ENCODE peak calls at places on chromosomes 3 and 15, in eight cellular contexts. V is transverse colon, E is H1, N is breast epithelium, Q is esophagus muscularis mucosa, H is HCT116, J is stomach, R is sigmoid colon. W is an unnamed sample.

GRCh38 chr3:141505166-141505565 is 18.3 kb downstream of the RASA2 start:
- DNase-seq in V (no peak), E (no peak), N (no peak), Q (no peak), H (no peak), J (no peak), R (no peak), W (no peak)

GRCh38 chr3:42539871-42540714 is 37.6 kb downstream of the VIPR1 start:
- DNase-seq in V (peak), E (peak), N (peak), Q (no peak), H (peak), J (peak), R (peak), W (peak)

GRCh38 chr3:41598804-41599481 is 363.0 kb downstream of the ULK4 start:
- DNase-seq in V (no peak), E (no peak), N (no peak), Q (no peak), H (no peak), J (no peak), R (peak), W (no peak)

GRCh38 chr3:157518881-157519280 is 15.7 kb upstream of the VEPH1 start:
- DNase-seq in V (no peak), E (no peak), N (no peak), Q (no peak), H (no peak), J (no peak), R (no peak), W (no peak)

GRCh38 chr15:83323296-83323711 is 38.8 kb upstream of the BNC1 start:
- DNase-seq in V (no peak), E (no peak), N (no peak), Q (peak), H (no peak), J (no peak), R (no peak), W (no peak)

GRCh38 chr3:312170-312569 is 115.6 kb downstream of the CHL1 start:
- DNase-seq in V (no peak), E (no peak), N (no peak), Q (no peak), H (no peak), J (no peak), R (no peak), W (no peak)

GRCh38 chr3:46411271-46411670 is 4.2 kb downstream of the CCRL2 start:
- DNase-seq in V (no peak), E (no peak), N (no peak), Q (no peak), H (no peak), J (no peak), R (no peak), W (no peak)

GRCh38 chr15:48719668-48720067 is 74.2 kb upstream of the FBN1 start:
- DNase-seq in V (no peak), E (no peak), N (no peak), Q (no peak), H (no peak), J (no peak), R (no peak), W (no peak)

DNA sequence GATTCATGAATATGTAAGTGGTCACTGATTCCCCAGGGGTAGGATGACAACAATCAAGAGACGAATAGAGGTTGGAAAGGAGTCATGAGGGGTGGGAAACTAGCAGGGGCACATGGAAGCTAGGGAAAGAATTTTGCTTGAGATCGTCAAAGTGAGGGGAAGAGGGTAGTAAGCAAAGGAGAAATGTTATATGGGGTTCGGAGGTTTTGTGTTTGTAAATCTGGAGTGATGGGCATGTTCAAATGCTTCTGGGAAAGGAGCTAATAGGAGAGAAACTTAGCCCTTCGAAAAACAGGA is 7.9 kb downstream of the RPL14 start:
- DNase-seq in V (no peak), E (no peak), N (no peak), Q (no peak), H (no peak), J (no peak), R (no peak), W (no peak)
- TF ChIP-seq POLR2A in V (no peak), E (no peak), N (no peak), Q (no peak), H (no peak), J (no peak), R (no peak), W (no peak)

GRCh38 chr3:138047596-138048195 is 37.7 kb downstream of the CLDN18 start:
- DNase-seq in V (no peak), E (no peak), N (no peak), Q (peak), H (no peak), J (no peak), R (no peak), W (no peak)

GRCh38 chr3:138057384-138057783 is 47.4 kb downstream of the CLDN18 start:
- DNase-seq in V (no peak), E (no peak), N (no peak), Q (no peak), H (no peak), J (no peak), R (no peak), W (no peak)

GRCh38 chr3:138054057-138054456 is 44.1 kb downstream of the CLDN18 start:
- DNase-seq in V (no peak), E (no peak), N (no peak), Q (no peak), H (no peak), J (no peak), R (no peak), W (no peak)

GRCh38 chr3:138049157-138049919 is 39.4 kb downstream of the CLDN18 start:
- DNase-seq in V (no peak), E (no peak), N (no peak), Q (peak), H (no peak), J (no peak), R (no peak), W (no peak)

GRCh38 chr3:138051946-138052802 is 42.2 kb downstream of the CLDN18 start:
- DNase-seq in V (no peak), E (no peak), N (no peak), Q (no peak), H (peak), J (peak), R (no peak), W (no peak)
- TF ChIP-seq POLR2AphosphoS5 in V (no peak), E (no peak), N (no peak), Q (no peak), H (no peak), J (peak), R (no peak), W (no peak)

GRCh38 chr15:64749167-64749566 is 26.2 kb downstream of the RBPMS2 start:
- DNase-seq in V (peak), E (no peak), N (peak), Q (no peak), H (no peak), J (no peak), R (peak), W (no peak)
- H3K4me3 ChIP-seq in V (no peak), E (no peak), N (no peak), Q (no peak), H (no peak), J (no peak), R (peak), W (no peak)

GRCh38 chr15:58403581-58403980 is 28.2 kb upstream of the LIPC start:
- DNase-seq in V (no peak), E (no peak), N (no peak), Q (no peak), H (no peak), J (no peak), R (no peak), W (no peak)

GRCh38 chr15:58404020-58404419 is 27.8 kb upstream of the LIPC start:
- DNase-seq in V (no peak), E (no peak), N (no peak), Q (no peak), H (no peak), J (no peak), R (no peak), W (no peak)

GRCh38 chr15:58399737-58400136 is 32.1 kb upstream of the LIPC start:
- DNase-seq in V (no peak), E (no peak), N (no peak), Q (no peak), H (no peak), J (no peak), R (no peak), W (no peak)

GRCh38 chr15:58401276-58401675 is 30.5 kb upstream of the LIPC start:
- DNase-seq in V (no peak), E (no peak), N (no peak), Q (no peak), H (no peak), J (no peak), R (no peak), W (no peak)

DNA sequence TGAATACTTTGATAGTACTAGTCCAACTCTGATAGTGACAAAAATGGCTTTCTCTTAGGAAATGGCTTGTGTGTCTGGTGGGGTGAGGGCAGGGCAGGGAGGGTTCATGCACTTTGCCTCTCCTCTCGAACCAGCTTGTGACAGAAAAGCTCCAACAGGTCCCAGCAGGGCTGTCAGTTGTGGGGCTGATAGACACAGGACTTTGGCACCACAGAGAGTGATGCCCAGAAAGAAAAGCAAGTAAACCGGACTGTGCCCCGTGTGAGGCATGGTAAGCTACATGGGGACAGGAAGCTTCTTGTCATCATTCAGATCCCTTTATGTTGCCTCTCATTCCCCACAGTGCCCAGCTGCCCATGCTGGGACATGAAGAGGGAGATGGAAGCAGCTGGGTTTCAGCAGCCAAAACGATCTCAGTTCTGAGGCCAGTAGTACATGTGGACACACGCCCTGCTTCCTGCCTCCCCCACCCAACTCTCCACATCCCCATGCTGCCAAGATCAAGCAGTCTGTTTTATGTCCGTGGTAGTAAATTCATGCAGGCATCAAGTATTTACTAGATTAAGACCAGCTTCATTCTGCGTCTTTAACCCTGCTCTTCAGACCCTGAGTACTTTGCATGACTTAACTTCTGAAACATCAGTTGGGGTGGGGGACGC is 29.7 kb upstream of the LIPC start:
- DNase-seq in V (no peak), E (no peak), N (peak), Q (no peak), H (no peak), J (no peak), R (no peak), W (peak)
- TF ChIP-seq POLR2A in V (no peak), E (no peak), N (no peak), Q (no peak), H (no peak), J (no peak), R (no peak), W (no peak)

DNA sequence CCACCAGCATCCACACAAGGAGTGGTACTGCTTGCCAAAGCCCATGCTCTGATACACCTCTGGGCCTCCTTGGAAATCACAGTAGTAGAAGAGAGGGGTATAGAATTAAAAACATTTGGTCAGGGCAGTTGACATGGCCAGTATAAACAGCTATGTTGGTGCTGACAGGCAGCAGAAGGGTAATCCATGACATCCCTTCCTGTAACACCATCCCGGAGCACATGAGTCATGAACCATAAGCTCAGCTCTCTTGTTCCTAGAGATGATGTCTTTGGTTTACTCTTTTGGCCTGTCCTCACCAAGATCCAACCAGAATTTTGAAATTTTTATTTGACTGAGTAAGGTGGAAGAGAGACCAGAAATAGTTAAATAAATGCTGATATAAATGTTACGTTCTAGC is 132.6 kb upstream of the CTDSPL start:
- DNase-seq in V (no peak), E (no peak), N (no peak), Q (no peak), H (no peak), J (no peak), R (no peak), W (no peak)
- TF ChIP-seq POLR2AphosphoS5 in V (no peak), E (no peak), N (no peak), Q (no peak), H (no peak), J (no peak), R (no peak), W (no peak)

GRCh38 chr3:195582947-195583346 is 793 bp downstream of the APOD start:
- DNase-seq in V (no peak), E (no peak), N (no peak), Q (no peak), H (peak), J (no peak), R (no peak), W (no peak)
- H3K4me3 ChIP-seq in V (no peak), E (no peak), N (peak), Q (peak), H (no peak), J (peak), R (peak), W (no peak)

GRCh38 chr3:11498646-11499045 is 145.1 kb downstream of the VGLL4 start:
- DNase-seq in V (peak), E (no peak), N (no peak), Q (no peak), H (no peak), J (peak), R (peak), W (no peak)

GRCh38 chr3:11494131-11494916 is 149.4 kb downstream of the VGLL4 start:
- DNase-seq in V (no peak), E (no peak), N (no peak), Q (no peak), H (no peak), J (no peak), R (no peak), W (no peak)

GRCh38 chr3:11499144-11499543 is 144.6 kb downstream of the VGLL4 start:
- DNase-seq in V (no peak), E (no peak), N (no peak), Q (no peak), H (no peak), J (no peak), R (no peak), W (no peak)

GRCh38 chr3:11498174-11498573 is 145.5 kb downstream of the VGLL4 start:
- DNase-seq in V (no peak), E (no peak), N (no peak), Q (no peak), H (no peak), J (no peak), R (no peak), W (no peak)

DNA sequence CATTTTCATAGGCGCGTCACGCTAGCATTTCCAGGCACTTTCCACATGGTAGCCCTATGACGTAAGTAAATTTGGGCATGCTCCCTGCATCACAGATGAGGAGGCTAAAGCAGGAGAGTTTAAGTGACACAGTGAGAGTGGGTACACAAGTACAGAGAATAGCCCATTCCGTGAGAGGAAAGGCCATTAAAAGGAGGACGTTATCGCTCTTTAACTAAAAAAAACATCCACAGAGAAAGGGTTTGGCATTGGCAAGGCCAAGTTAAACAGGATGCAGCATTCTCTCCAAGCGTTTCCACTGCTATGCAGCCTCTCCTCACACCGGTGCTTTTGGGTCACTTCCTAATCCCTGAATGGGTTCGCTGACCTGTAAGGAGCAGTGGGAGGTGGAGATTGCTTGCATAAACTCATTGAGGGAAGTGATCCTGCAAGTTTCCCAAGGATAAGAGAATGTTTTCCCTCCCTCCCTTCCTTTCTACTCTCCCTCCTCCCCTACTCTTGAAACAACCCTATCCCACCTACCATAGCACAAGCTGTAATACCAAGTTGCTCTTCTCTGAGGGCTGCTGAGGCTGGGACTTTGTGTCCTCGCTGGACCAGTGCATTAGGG is 147.7 kb downstream of the VGLL4 start:
- DNase-seq in V (no peak), E (no peak), N (no peak), Q (no peak), H (no peak), J (peak), R (no peak), W (no peak)
- TF ChIP-seq POLR2A in V (no peak), E (no peak), N (no peak), Q (no peak), H (no peak), J (no peak), R (no peak), W (no peak)

GRCh38 chr3:136351351-136351750 is 101.2 kb downstream of the PCCB start:
- DNase-seq in V (no peak), E (no peak), N (no peak), Q (no peak), H (no peak), J (no peak), R (no peak), W (no peak)
- TF ChIP-seq POLR2AphosphoS5 in V (no peak), E (no peak), N (no peak), Q (no peak), H (no peak), J (no peak), R (no peak), W (no peak)

W was measured in prostate gland.